ENCODE peak calls at places on chromosome 19, in five cellular contexts. J is mesenchymal stem cell, P is neuronal stem cell, R is H1, I is trophoblast cell. D is an unnamed sample.
A peak's percentile ranks its signal among the peaks of the same experiment; 100 is the strongest.

GRCh38 chr19:3784607-3785463 is 1.3 kb downstream of the MATK start:
- DNase-seq in J (no peak), P (no peak), R (peak; percentile 56), I (no peak), D (peak; percentile 27)

GRCh38 chr19:17686592-17687042 is 1.5 kb downstream of the UNC13A start:
- DNase-seq in J (peak; percentile 46), P (no peak), R (peak; percentile 85), I (no peak), D (peak; percentile 87)

GRCh38 chr19:53424968-53425597 is 6.7 kb upstream of the ZNF761 start:
- DNase-seq in J (peak; percentile 50), P (peak; percentile 67), R (peak; percentile 84), I (peak; percentile 86), D (peak; percentile 87)

GRCh38 chr19:54287456-54287855 is 6.5 kb upstream of the LILRB2 start:
- DNase-seq in J (no peak), P (no peak), R (no peak), I (no peak), D (no peak)

GRCh38 chr19:39499932-39500331 is 1.2 kb downstream of the DLL3 start:
- DNase-seq in J (no peak), P (no peak), R (no peak), I (no peak), D (no peak)

GRCh38 chr19:55179570-55180484 is at the start of gene SYT5:
- DNase-seq in J (no peak), P (peak; percentile 58), R (peak; percentile 90), I (peak; percentile 52), D (peak; percentile 69)

GRCh38 chr19:29001006-29001921 is 211.7 kb downstream of the UQCRFS1 start:
- DNase-seq in J (no peak), P (no peak), R (no peak), I (peak; percentile 88), D (no peak)

GRCh38 chr19:31516756-31517155 is 167.5 kb upstream of the TSHZ3 start:
- DNase-seq in J (no peak), P (no peak), R (peak; percentile 48), I (no peak), D (no peak)

GRCh38 chr19:38317104-38317612 is 1.4 kb upstream of the YIF1B start:
- DNase-seq in J (no peak), P (no peak), R (no peak), I (no peak), D (no peak)

DNA sequence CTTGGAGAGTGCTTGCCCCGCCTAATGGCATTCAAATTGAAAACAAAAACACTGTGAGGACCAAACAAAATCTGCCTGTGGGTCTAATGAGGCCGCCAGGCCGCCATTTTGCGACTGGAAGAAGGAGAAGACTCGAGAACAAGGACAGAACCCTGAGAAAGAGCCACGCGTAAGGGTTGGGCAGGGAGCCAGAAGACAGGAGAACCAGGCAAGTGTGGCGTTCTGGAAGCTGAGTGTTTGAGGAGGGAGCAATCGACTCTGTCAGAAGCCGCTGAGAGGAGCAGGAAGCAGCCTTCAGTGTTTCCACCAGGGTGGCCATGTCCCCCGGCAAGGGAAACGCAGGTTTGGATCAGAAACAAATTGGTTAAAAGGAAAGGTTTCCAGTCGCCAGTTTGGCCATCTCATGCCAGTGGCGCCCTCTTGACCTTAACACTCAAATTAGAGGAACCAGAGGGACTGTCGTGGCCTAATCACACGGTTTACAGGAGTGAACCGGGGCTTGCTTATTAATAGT is 10.2 kb upstream of the PTOV1 start:
- DNase-seq in J (no peak), P (no peak), R (no peak), I (no peak), D (no peak)
- H2BK12ac ChIP-seq in J (no peak overlapping the region), P (no peak overlapping the region), R (no peak overlapping the region), I (no peak overlapping the region), D (no peak overlapping the region)

GRCh38 chr19:6271721-6272410 is 7.9 kb downstream of the MLLT1 start:
- DNase-seq in J (peak; percentile 92), P (no peak), R (no peak), I (no peak), D (peak; percentile 48)
- H2BK12ac ChIP-seq in J (peak overlapping the region; percentile 64), P (no peak overlapping the region), R (peak overlapping the region; percentile 14), I (no peak overlapping the region), D (no peak overlapping the region)

GRCh38 chr19:5454743-5455142 is 474 bp upstream of the ZNRF4 start:
- DNase-seq in J (no peak), P (no peak), R (no peak), I (no peak), D (no peak)

GRCh38 chr19:5450482-5450881 is 4.7 kb upstream of the ZNRF4 start:
- DNase-seq in J (no peak), P (no peak), R (no peak), I (no peak), D (no peak)

GRCh38 chr19:5452594-5453565 is 2.3 kb upstream of the ZNRF4 start:
- DNase-seq in J (peak; percentile 5), P (no peak), R (no peak), I (peak; percentile 36), D (no peak)

GRCh38 chr19:5448374-5448773 is 6.8 kb upstream of the ZNRF4 start:
- DNase-seq in J (no peak), P (no peak), R (no peak), I (no peak), D (no peak)

DNA sequence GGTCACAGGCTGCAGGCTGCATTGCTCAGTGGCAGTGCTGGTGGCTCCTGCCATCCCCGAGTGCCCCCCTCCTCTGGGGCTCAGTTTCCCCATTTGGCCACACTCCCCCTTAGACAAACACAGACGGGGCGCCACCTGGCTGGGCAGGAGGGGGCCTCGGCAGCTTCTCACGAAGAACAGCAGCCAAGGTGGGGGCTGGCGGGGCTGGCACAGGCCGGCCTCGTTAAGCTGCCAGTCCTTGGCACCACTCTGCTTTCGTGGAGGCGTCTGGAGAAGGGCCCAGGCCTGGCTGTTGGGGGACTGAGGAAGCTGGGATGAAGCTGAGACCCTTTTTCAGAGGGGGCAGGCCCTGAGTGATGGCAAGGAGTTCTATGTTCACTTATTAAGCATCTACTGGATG is 3.7 kb upstream of the ZNRF4 start:
- DNase-seq in J (no peak), P (no peak), R (no peak), I (no peak), D (no peak)
- H2BK12ac ChIP-seq in J (no peak overlapping the region), P (no peak overlapping the region), R (no peak overlapping the region), I (no peak overlapping the region), D (no peak overlapping the region)

DNA sequence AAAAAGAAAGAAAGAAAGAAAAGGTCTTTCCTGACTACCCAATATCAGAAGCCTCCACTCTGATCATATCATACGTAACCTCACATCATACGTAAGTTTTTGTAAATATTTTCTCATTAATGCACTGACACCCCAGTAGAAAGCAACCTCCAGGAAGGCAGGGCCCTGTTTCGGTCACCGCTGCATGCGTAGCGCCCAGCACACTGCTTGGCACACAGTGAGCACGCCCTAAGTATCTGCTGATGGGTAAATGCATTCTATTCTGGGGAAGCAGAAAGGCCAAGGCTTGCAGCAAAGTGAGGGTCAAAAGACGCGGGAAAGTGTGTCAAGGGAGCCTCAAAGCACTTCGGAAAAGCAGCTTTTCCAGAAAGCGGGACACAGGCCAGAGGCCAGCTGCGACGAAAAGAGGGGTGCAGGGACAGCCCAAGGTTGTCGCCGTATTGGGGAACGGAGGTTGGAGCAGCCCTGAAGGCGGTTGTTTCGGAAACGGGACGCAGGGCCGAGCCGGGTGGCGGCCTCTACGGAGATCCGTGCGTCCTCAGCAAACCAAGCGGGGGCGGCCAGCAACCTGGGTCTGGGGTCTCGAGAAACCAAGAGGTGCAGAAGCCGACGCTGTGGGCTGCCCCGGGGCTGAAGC is 466 bp downstream of the SUGP1 start:
- DNase-seq in J (no peak), P (no peak), R (no peak), I (peak; percentile 1), D (no peak)
- H2BK12ac ChIP-seq in J (no peak overlapping the region), P (no peak overlapping the region), R (no peak overlapping the region), I (no peak overlapping the region), D (no peak overlapping the region)

GRCh38 chr19:36837525-36837901 is 674 bp downstream of the ZNF790 start:
- DNase-seq in J (no peak), P (no peak), R (no peak), I (peak; percentile 4), D (no peak)
- H2BK12ac ChIP-seq in J (no peak overlapping the region), P (no peak overlapping the region), R (peak overlapping the region; percentile 17), I (no peak overlapping the region), D (no peak overlapping the region)

D was measured in H9.